ENCODE peak calls at places on chromosomes 12 and 14, in seven cellular contexts. One of them, this sample, is unnamed.

GRCh38 chr12:5390174-5390799 is 41.6 kb upstream of the NTF3 start:
- DNase-seq in H1: no peak
- DNase-seq in neuronal stem cell: no peak
- DNase-seq in H9: no peak
- DNase-seq in mesendoderm: no peak
- DNase-seq in mesenchymal stem cell: no peak
- DNase-seq in IMR-90: no peak
- DNase-seq in this sample: no peak

GRCh38 chr12:129169928-129170327 is 316.6 kb downstream of the GLT1D1 start:
- DNase-seq in H1: no peak
- DNase-seq in H9: no peak
- DNase-seq in mesenchymal stem cell: no peak
- DNase-seq in IMR-90: no peak
- DNase-seq in neuronal stem cell: no peak
- DNase-seq in mesendoderm: no peak
- DNase-seq in this sample: no peak

GRCh38 chr12:79690606-79691298 is at the start of gene PAWR:
- DNase-seq in mesenchymal stem cell: peak
- DNase-seq in mesendoderm: peak
- DNase-seq in H9: peak
- DNase-seq in neuronal stem cell: peak
- DNase-seq in IMR-90: peak
- DNase-seq in H1: peak
- DNase-seq in this sample: peak

GRCh38 chr12:18323159-18323558 is 61.8 kb downstream of the PIK3C2G start:
- DNase-seq in H9: no peak
- DNase-seq in mesenchymal stem cell: peak
- DNase-seq in neuronal stem cell: no peak
- DNase-seq in H1: no peak
- DNase-seq in IMR-90: peak
- DNase-seq in mesendoderm: no peak
- DNase-seq in this sample: no peak

GRCh38 chr12:1573960-1574862 is 20.2 kb downstream of the FBXL14 start:
- DNase-seq in mesendoderm: no peak
- DNase-seq in IMR-90: no peak
- DNase-seq in H9: no peak
- DNase-seq in mesenchymal stem cell: no peak
- DNase-seq in neuronal stem cell: no peak
- DNase-seq in H1: no peak
- DNase-seq in this sample: no peak

GRCh38 chr12:101891462-101891971 is 14.1 kb downstream of the DRAM1 start:
- DNase-seq in IMR-90: peak
- DNase-seq in mesendoderm: no peak
- DNase-seq in H1: no peak
- DNase-seq in H9: no peak
- DNase-seq in neuronal stem cell: no peak
- DNase-seq in mesenchymal stem cell: peak
- DNase-seq in this sample: peak

GRCh38 chr14:64536488-64537245 is 3.9 kb upstream of the HSPA2 start:
- DNase-seq in mesenchymal stem cell: peak
- DNase-seq in H9: no peak
- DNase-seq in IMR-90: peak
- DNase-seq in neuronal stem cell: no peak
- DNase-seq in mesendoderm: peak
- DNase-seq in H1: no peak
- DNase-seq in this sample: peak

GRCh38 chr14:105419305-105420091 is at the start of gene MTA1:
- DNase-seq in H1: no peak
- DNase-seq in H9: no peak
- DNase-seq in mesenchymal stem cell: peak
- DNase-seq in mesendoderm: peak
- DNase-seq in neuronal stem cell: peak
- DNase-seq in IMR-90: peak
- DNase-seq in this sample: peak

GRCh38 chr12:130707571-130707891 is 8.6 kb downstream of the RIMBP2 start:
- DNase-seq in H1: no peak
- DNase-seq in neuronal stem cell: no peak
- DNase-seq in mesenchymal stem cell: no peak
- DNase-seq in mesendoderm: no peak
- DNase-seq in H9: peak
- DNase-seq in IMR-90: no peak
- DNase-seq in this sample: no peak

GRCh38 chr14:90184571-90185266 is 71.6 kb upstream of the PSMC1 start:
- DNase-seq in mesendoderm: peak
- DNase-seq in H1: no peak
- DNase-seq in neuronal stem cell: no peak
- DNase-seq in H9: no peak
- DNase-seq in IMR-90: no peak
- DNase-seq in mesenchymal stem cell: no peak
- DNase-seq in this sample: no peak

GRCh38 chr14:59342516-59343484 is 122.4 kb downstream of the GPR135 start:
- DNase-seq in neuronal stem cell: no peak
- DNase-seq in H1: no peak
- DNase-seq in mesenchymal stem cell: no peak
- DNase-seq in H9: no peak
- DNase-seq in IMR-90: no peak
- DNase-seq in mesendoderm: peak
- DNase-seq in this sample: peak

GRCh38 chr12:110957652-110958051 is 37.3 kb upstream of the MYL2 start:
- DNase-seq in IMR-90: no peak
- DNase-seq in H9: peak
- DNase-seq in mesenchymal stem cell: no peak
- DNase-seq in mesendoderm: no peak
- DNase-seq in neuronal stem cell: no peak
- DNase-seq in H1: no peak
- DNase-seq in this sample: no peak

GRCh38 chr12:123928274-123928865 is 44.3 kb downstream of the CCDC92 start:
- DNase-seq in H1: no peak
- DNase-seq in neuronal stem cell: no peak
- DNase-seq in IMR-90: no peak
- DNase-seq in mesendoderm: no peak
- DNase-seq in H9: no peak
- DNase-seq in mesenchymal stem cell: no peak
- DNase-seq in this sample: no peak

GRCh38 chr12:109677323-109677722 is 36.3 kb upstream of the FAM222A start:
- DNase-seq in neuronal stem cell: peak
- DNase-seq in IMR-90: no peak
- DNase-seq in H9: no peak
- DNase-seq in mesendoderm: peak
- DNase-seq in H1: no peak
- DNase-seq in mesenchymal stem cell: no peak
- DNase-seq in this sample: no peak

GRCh38 chr12:6056406-6057211 is 67.9 kb downstream of the VWF start:
- DNase-seq in neuronal stem cell: no peak
- DNase-seq in H1: peak
- DNase-seq in H9: peak
- DNase-seq in mesendoderm: peak
- DNase-seq in mesenchymal stem cell: no peak
- DNase-seq in IMR-90: no peak
- DNase-seq in this sample: no peak

GRCh38 chr14:73713804-73714655 is at the start of gene PNMA1:
- DNase-seq in mesendoderm: peak
- DNase-seq in IMR-90: peak
- DNase-seq in H9: peak
- DNase-seq in neuronal stem cell: peak
- DNase-seq in mesenchymal stem cell: peak
- DNase-seq in H1: peak
- DNase-seq in this sample: peak

GRCh38 chr14:31530136-31530535 is 31.1 kb upstream of the NUBPL start:
- DNase-seq in mesenchymal stem cell: peak
- DNase-seq in H9: no peak
- DNase-seq in mesendoderm: no peak
- DNase-seq in H1: no peak
- DNase-seq in IMR-90: peak
- DNase-seq in neuronal stem cell: no peak
- DNase-seq in this sample: peak

GRCh38 chr14:53950031-53950793 is 6.4 kb downstream of the BMP4 start:
- DNase-seq in H9: no peak
- DNase-seq in neuronal stem cell: no peak
- DNase-seq in mesenchymal stem cell: no peak
- DNase-seq in IMR-90: no peak
- DNase-seq in mesendoderm: no peak
- DNase-seq in H1: no peak
- DNase-seq in this sample: no peak

GRCh38 chr14:105866841-105867321 is 340.5 kb downstream of the TMEM121 start:
- DNase-seq in IMR-90: no peak
- DNase-seq in H9: no peak
- DNase-seq in mesenchymal stem cell: no peak
- DNase-seq in mesendoderm: no peak
- DNase-seq in neuronal stem cell: no peak
- DNase-seq in H1: no peak
- DNase-seq in this sample: no peak

GRCh38 chr14:106459971-106460730 is 933.8 kb downstream of the TMEM121 start:
- DNase-seq in H9: no peak
- DNase-seq in neuronal stem cell: no peak
- DNase-seq in H1: no peak
- DNase-seq in IMR-90: no peak
- DNase-seq in mesendoderm: no peak
- DNase-seq in mesenchymal stem cell: no peak
- DNase-seq in this sample: no peak

GRCh38 chr12:112875608-112876007 is 31.2 kb upstream of the OAS1 start:
- DNase-seq in mesendoderm: no peak
- DNase-seq in H1: no peak
- DNase-seq in IMR-90: no peak
- DNase-seq in H9: no peak
- DNase-seq in mesenchymal stem cell: no peak
- DNase-seq in neuronal stem cell: no peak
- DNase-seq in this sample: no peak

DNA sequence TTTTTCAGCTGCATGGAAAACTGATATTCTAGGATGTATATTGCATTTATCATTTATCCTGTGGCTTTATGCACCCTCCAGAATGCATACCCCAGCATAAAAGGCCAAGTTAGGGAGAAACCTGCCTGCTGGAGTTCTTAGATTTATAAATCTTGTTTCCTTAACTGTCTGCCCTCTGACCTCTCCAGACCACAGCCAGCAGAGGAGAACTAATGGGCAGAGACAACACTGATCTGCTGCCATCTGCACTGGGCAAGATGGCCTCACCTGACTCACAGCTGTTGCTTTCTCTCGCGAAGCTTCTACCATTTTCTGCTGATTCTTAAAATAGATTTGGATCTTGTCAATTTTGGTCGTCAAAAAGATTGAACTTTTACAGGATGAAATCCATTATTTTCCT is 65.8 kb downstream of the PPP2R5C start:
- DNase-seq in H9: no peak
- DNase-seq in mesendoderm: no peak
- DNase-seq in mesenchymal stem cell: peak
- DNase-seq in IMR-90: no peak
- DNase-seq in H1: no peak
- DNase-seq in neuronal stem cell: no peak
- DNase-seq in this sample: no peak
- H3K4me2 ChIP-seq in H9: no peak
- H3K4me2 ChIP-seq in mesendoderm: no peak
- H3K4me2 ChIP-seq in mesenchymal stem cell: no peak
- H3K4me2 ChIP-seq in IMR-90: no peak
- H3K4me2 ChIP-seq in H1: no peak
- H3K4me2 ChIP-seq in neuronal stem cell: no peak
- H3K4me2 ChIP-seq in this sample: no peak

GRCh38 chr14:82075566-82075965 is 541.9 kb upstream of the SEL1L start:
- DNase-seq in IMR-90: no peak
- DNase-seq in neuronal stem cell: peak
- DNase-seq in H9: peak
- DNase-seq in H1: peak
- DNase-seq in mesendoderm: peak
- DNase-seq in mesenchymal stem cell: no peak
- DNase-seq in this sample: peak
- H2BK5ac ChIP-seq in IMR-90: no peak
- H2BK5ac ChIP-seq in neuronal stem cell: no peak
- H2BK5ac ChIP-seq in H9: no peak
- H2BK5ac ChIP-seq in H1: no peak
- H2BK5ac ChIP-seq in mesendoderm: no peak
- H2BK5ac ChIP-seq in mesenchymal stem cell: no peak
- H2BK5ac ChIP-seq in this sample: no peak

DNA sequence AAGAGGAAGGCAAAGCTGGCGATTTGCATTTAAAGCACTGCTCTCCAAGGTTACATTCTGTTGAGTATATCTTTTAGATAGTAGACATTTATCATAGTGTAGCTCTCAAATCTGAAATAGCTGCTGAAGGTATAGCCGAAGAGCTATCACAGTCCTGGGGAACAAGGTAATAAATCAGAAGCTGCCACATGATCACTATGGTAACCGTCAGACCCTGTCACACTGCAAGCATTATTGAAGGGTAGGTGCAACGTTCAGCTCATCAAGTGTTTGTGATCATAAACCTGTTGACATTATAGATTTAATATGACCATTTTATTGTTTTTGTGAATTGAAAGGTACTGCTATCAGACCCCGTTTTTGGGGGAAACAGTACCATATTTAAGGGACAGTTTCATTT is 297.5 kb upstream of the E2F7 start:
- DNase-seq in H1: no peak
- DNase-seq in H9: no peak
- DNase-seq in mesendoderm: no peak
- DNase-seq in neuronal stem cell: no peak
- DNase-seq in IMR-90: no peak
- DNase-seq in mesenchymal stem cell: no peak
- DNase-seq in this sample: no peak
- H3K4me2 ChIP-seq in H1: peak
- H3K4me2 ChIP-seq in H9: no peak
- H3K4me2 ChIP-seq in mesendoderm: no peak
- H3K4me2 ChIP-seq in neuronal stem cell: no peak
- H3K4me2 ChIP-seq in IMR-90: no peak
- H3K4me2 ChIP-seq in mesenchymal stem cell: no peak
- H3K4me2 ChIP-seq in this sample: no peak

GRCh38 chr14:93708800-93709199 is 79.5 kb downstream of the PRIMA1 start:
- DNase-seq in mesenchymal stem cell: no peak
- DNase-seq in H1: no peak
- DNase-seq in H9: no peak
- DNase-seq in neuronal stem cell: no peak
- DNase-seq in IMR-90: no peak
- DNase-seq in mesendoderm: no peak
- DNase-seq in this sample: no peak

GRCh38 chr14:93708311-93708734 is 80.0 kb downstream of the PRIMA1 start:
- DNase-seq in H9: no peak
- DNase-seq in mesendoderm: no peak
- DNase-seq in neuronal stem cell: no peak
- DNase-seq in IMR-90: no peak
- DNase-seq in H1: no peak
- DNase-seq in mesenchymal stem cell: no peak
- DNase-seq in this sample: no peak

GRCh38 chr14:93706360-93706955 is 81.8 kb downstream of the PRIMA1 start:
- DNase-seq in IMR-90: no peak
- DNase-seq in H9: no peak
- DNase-seq in H1: no peak
- DNase-seq in neuronal stem cell: no peak
- DNase-seq in mesenchymal stem cell: no peak
- DNase-seq in mesendoderm: no peak
- DNase-seq in this sample: no peak

GRCh38 chr14:93707475-93707874 is 80.8 kb downstream of the PRIMA1 start:
- DNase-seq in H9: no peak
- DNase-seq in mesendoderm: no peak
- DNase-seq in mesenchymal stem cell: no peak
- DNase-seq in IMR-90: no peak
- DNase-seq in neuronal stem cell: no peak
- DNase-seq in H1: no peak
- DNase-seq in this sample: no peak

DNA sequence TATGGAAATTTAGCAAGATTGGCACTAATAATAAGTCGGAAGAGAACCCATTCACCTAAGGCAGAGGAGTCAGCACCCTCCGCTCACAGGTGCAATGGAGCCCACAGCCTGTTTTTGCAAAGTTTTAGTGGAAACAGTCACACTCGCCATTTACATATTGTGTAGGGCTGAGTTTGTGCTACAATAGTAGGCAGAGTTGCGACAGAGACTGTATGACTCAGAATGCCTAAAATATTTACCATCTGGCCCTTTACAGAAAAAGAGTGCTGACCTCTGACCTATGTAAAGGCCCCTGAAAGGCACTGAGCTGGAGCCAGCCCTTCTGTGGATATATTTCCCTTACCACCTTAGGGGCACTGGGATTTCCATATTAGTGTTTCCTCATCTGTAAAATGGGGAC is 79.0 kb downstream of the PRIMA1 start:
- DNase-seq in neuronal stem cell: no peak
- DNase-seq in H1: no peak
- DNase-seq in IMR-90: no peak
- DNase-seq in H9: no peak
- DNase-seq in mesendoderm: no peak
- DNase-seq in mesenchymal stem cell: no peak
- DNase-seq in this sample: peak
- H2BK5ac ChIP-seq in neuronal stem cell: no peak
- H2BK5ac ChIP-seq in H1: no peak
- H2BK5ac ChIP-seq in IMR-90: no peak
- H2BK5ac ChIP-seq in H9: no peak
- H2BK5ac ChIP-seq in mesendoderm: no peak
- H2BK5ac ChIP-seq in mesenchymal stem cell: no peak
- H2BK5ac ChIP-seq in this sample: no peak

This sample was measured in trophoblast cell.